ENCODE peak calls at places on chromosomes 2 and 18, in nine cellular contexts. F, B, E, N, H, J, L, G and O are unnamed samples.

GRCh38 chr2:64453710-64454315 is at the start of gene LGALSL:
- DNase-seq in F (peak; percentile 49), B (peak; percentile 92), E (peak; percentile 94), N (peak; percentile 63), H (peak; percentile 94), J (peak; percentile 67), L (peak; percentile 51), G (peak; percentile 69), O (peak; percentile 88)

GRCh38 chr2:9347411-9347853 is 75.9 kb downstream of the ITGB1BP1 start:
- DNase-seq in F (no peak), B (no peak), E (no peak), N (peak; percentile 88), H (no peak), J (no peak), L (no peak), G (no peak), O (no peak)

GRCh38 chr18:23059541-23060465 is 75.5 kb upstream of the CABLES1 start:
- DNase-seq in F (no peak), B (no peak), E (no peak), N (peak; percentile 35), H (no peak), J (no peak), L (no peak), G (no peak), O (peak; percentile 37)

GRCh38 chr2:23654756-23655155 is 269.8 kb downstream of the KLHL29 start:
- DNase-seq in F (no peak), B (no peak), E (no peak), N (no peak), H (no peak), J (no peak), L (no peak), G (no peak), O (no peak)

GRCh38 chr18:42641996-42642395 is 473.5 kb downstream of the RIT2 start:
- DNase-seq in F (no peak), B (no peak), E (no peak), N (no peak), H (no peak), J (no peak), L (no peak), G (no peak), O (no peak)

GRCh38 chr18:59267511-59268126 is 5.6 kb downstream of the RAX start:
- DNase-seq in F (no peak), B (peak; percentile 59), E (no peak), N (peak; percentile 43), H (peak; percentile 41), J (no peak), L (no peak), G (no peak), O (peak; percentile 75)

GRCh38 chr2:62147610-62148301 is 48.2 kb upstream of the B3GNT2 start:
- DNase-seq in F (no peak), B (no peak), E (no peak), N (peak; percentile 92), H (no peak), J (peak; percentile 70), L (no peak), G (no peak), O (no peak)

GRCh38 chr18:54740146-54740844 is 88.0 kb upstream of the RAB27B start:
- DNase-seq in F (no peak), B (no peak), E (no peak), N (peak; percentile 58), H (no peak), J (peak; percentile 62), L (no peak), G (no peak), O (no peak)

GRCh38 chr18:31741096-31741735 is 19.5 kb downstream of the SLC25A52 start:
- DNase-seq in F (peak; percentile 22), B (peak; percentile 45), E (peak; percentile 54), N (peak; percentile 33), H (peak; percentile 32), J (peak; percentile 47), L (peak; percentile 13), G (peak; percentile 51), O (peak; percentile 77)

GRCh38 chr18:44700652-44701051 is 20.0 kb downstream of the SETBP1 start:
- DNase-seq in F (no peak), B (no peak), E (peak; percentile 37), N (peak; percentile 39), H (no peak), J (no peak), L (no peak), G (no peak), O (no peak)

GRCh38 chr2:196041786-196042185 is 26.9 kb downstream of the DNAH7 start:
- DNase-seq in F (no peak), B (no peak), E (no peak), N (no peak), H (no peak), J (no peak), L (no peak), G (no peak), O (no peak)

GRCh38 chr2:215529271-215529670 is 93.4 kb upstream of the FN1 start:
- DNase-seq in F (no peak), B (no peak), E (no peak), N (peak; percentile 81), H (no peak), J (peak; percentile 97), L (no peak), G (no peak), O (no peak)

GRCh38 chr2:192196451-192197194 is 1.9 kb upstream of the TMEFF2 start:
- DNase-seq in F (no peak), B (peak; percentile 51), E (no peak), N (peak; percentile 10), H (no peak), J (no peak), L (no peak), G (no peak), O (peak; percentile 4)

GRCh38 chr2:174465327-174465726 is 21.5 kb downstream of the GPR155 start:
- DNase-seq in F (no peak), B (peak; percentile 47), E (peak; percentile 8), N (peak; percentile 7), H (no peak), J (no peak), L (no peak), G (no peak), O (peak; percentile 70)

GRCh38 chr18:76256897-76257500 is 238.0 kb downstream of the ZNF516 start:
- DNase-seq in F (peak; percentile 35), B (peak; percentile 70), E (peak; percentile 72), N (peak; percentile 76), H (peak; percentile 42), J (peak; percentile 52), L (peak; percentile 4), G (peak; percentile 64), O (peak; percentile 71)

GRCh38 chr2:144071461-144071860 is 448.5 kb downstream of the ZEB2 start:
- DNase-seq in F (no peak), B (no peak), E (no peak), N (no peak), H (no peak), J (peak; percentile 69), L (no peak), G (no peak), O (peak; percentile 17)

DNA sequence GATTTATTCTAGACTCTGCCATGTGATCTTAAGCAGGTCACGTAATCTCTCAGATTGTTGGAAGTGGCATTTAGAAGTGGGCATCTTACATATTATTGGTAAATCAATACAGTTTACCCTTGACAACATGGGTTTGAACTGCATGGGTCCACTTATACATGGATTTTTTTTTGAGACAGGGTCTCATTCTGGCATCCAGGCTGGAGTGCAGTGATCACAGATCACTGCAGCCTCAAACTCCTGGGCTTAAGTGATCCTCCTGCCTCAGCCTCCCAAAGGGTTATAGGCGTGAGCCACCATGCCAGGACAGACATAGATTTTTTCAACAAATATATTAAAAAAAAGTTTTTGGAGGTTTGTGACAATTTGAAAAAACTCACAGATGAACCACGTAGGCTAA is 144.7 kb downstream of the OTX1 start:
- DNase-seq in F (no peak), B (no peak), E (no peak), N (no peak), H (no peak), J (no peak), L (no peak), G (no peak), O (no peak)
- TF ChIP-seq EZH2phosphoT487 in F (no peak), B (no peak), E (no peak), N (no peak), H (no peak), J (no peak), L (no peak), G (no peak), O (no peak)

GRCh38 chr2:160924936-160925353 is 235.3 kb upstream of the TANK start:
- DNase-seq in F (no peak), B (no peak), E (no peak), N (no peak), H (no peak), J (no peak), L (no peak), G (no peak), O (peak; percentile 78)
- TF ChIP-seq EZH2phosphoT487 in F (no peak), B (no peak), E (no peak), N (no peak), H (no peak), J (no peak), L (no peak), G (no peak), O (no peak)

GRCh38 chr18:47574966-47575365 is 323.5 kb upstream of the SKOR2 start:
- DNase-seq in F (no peak), B (no peak), E (peak; percentile 23), N (no peak), H (no peak), J (no peak), L (no peak), G (no peak), O (no peak)
- TF ChIP-seq EZH2phosphoT487 in F (no peak), B (no peak), E (no peak), N (no peak), H (no peak), J (no peak), L (no peak), G (no peak), O (no peak)

GRCh38 chr2:869894-870293 is 80.8 kb upstream of the SNTG2 start:
- DNase-seq in F (no peak), B (no peak), E (no peak), N (no peak), H (no peak), J (no peak), L (no peak), G (no peak), O (no peak)

GRCh38 chr2:871926-872680 is 78.5 kb upstream of the SNTG2 start:
- DNase-seq in F (no peak), B (no peak), E (no peak), N (no peak), H (no peak), J (no peak), L (no peak), G (no peak), O (no peak)

GRCh38 chr2:869357-869871 is 81.2 kb upstream of the SNTG2 start:
- DNase-seq in F (no peak), B (no peak), E (no peak), N (no peak), H (no peak), J (no peak), L (no peak), G (no peak), O (no peak)

GRCh38 chr2:871175-871727 is 79.4 kb upstream of the SNTG2 start:
- DNase-seq in F (no peak), B (no peak), E (no peak), N (no peak), H (no peak), J (no peak), L (no peak), G (no peak), O (no peak)

DNA sequence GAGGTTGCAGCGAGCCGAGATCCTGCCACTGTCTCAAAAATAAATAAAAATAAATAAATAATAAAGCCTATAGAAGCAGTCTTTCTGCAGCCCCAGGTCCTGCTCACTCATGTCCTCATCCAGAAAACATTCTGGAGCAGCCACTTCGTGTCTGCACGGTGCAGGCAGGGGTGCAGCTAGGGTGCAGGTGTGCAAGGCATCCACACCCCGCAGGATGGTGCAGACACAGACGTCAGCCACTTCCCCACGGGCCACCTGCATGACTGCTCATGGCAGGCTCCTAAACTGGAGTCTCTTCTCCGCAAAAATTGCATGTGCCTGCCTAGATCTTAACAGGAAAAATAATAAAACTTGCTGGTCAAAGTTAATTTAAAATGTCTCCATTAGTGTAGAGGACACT is 80.2 kb upstream of the SNTG2 start:
- DNase-seq in F (no peak), B (no peak), E (no peak), N (no peak), H (no peak), J (no peak), L (no peak), G (no peak), O (no peak)
- TF ChIP-seq EZH2phosphoT487 in F (no peak), B (no peak), E (no peak), N (no peak), H (no peak), J (no peak), L (no peak), G (no peak), O (no peak)